ENCODE peak calls at places on chromosomes 11 and 22, in six cellular contexts. K, E, Q, U, Y and D are unnamed samples.

GRCh38 chr11:35566161-35566560 is 40.7 kb upstream of the PAMR1 start:
- DNase-seq in K (no peak), E (no peak), Q (no peak), U (no peak), Y (no peak), D (no peak)

GRCh38 chr11:13941790-13942189 is 20.7 kb upstream of the SPON1 start:
- DNase-seq in K (no peak), E (no peak), Q (no peak), U (no peak), Y (no peak), D (no peak)

GRCh38 chr11:7909585-7910325 is 21.3 kb downstream of the OR10A6 start:
- DNase-seq in K (no peak), E (no peak), Q (peak), U (no peak), Y (no peak), D (no peak)

GRCh38 chr11:134345237-134345550 is 13.4 kb downstream of the GLB1L2 start:
- DNase-seq in K (no peak), E (no peak), Q (no peak), U (peak), Y (no peak), D (no peak)

GRCh38 chr11:64711138-64711943 is 11.7 kb downstream of the NRXN2 start:
- DNase-seq in K (no peak), E (no peak), Q (no peak), U (no peak), Y (no peak), D (no peak)

GRCh38 chr22:19325296-19325950 is 33.9 kb upstream of the CLTCL1 start:
- DNase-seq in K (no peak), E (no peak), Q (peak), U (no peak), Y (no peak), D (no peak)

GRCh38 chr22:29883045-29883830 is at the start of gene MTMR3:
- DNase-seq in K (peak), E (peak), Q (peak), U (peak), Y (peak), D (peak)

GRCh38 chr22:23088199-23088604 is 17.9 kb downstream of the GNAZ start:
- DNase-seq in K (no peak), E (peak), Q (no peak), U (no peak), Y (no peak), D (no peak)

GRCh38 chr11:35013514-35014191 is 97.2 kb downstream of the PDHX start:
- DNase-seq in K (no peak), E (no peak), Q (peak), U (no peak), Y (no peak), D (no peak)

GRCh38 chr11:104151404-104152204 is 12.3 kb downstream of the PDGFD start:
- DNase-seq in K (no peak), E (no peak), Q (peak), U (no peak), Y (no peak), D (peak)

GRCh38 chr11:130390071-130390758 is 38.2 kb downstream of the ADAMTS8 start:
- DNase-seq in K (no peak), E (no peak), Q (peak), U (no peak), Y (no peak), D (peak)

GRCh38 chr11:92917927-92918326 is 51.5 kb upstream of the MTNR1B start:
- DNase-seq in K (no peak), E (no peak), Q (no peak), U (no peak), Y (no peak), D (no peak)

GRCh38 chr11:16346975-16347374 is 9.4 kb downstream of the SOX6 start:
- DNase-seq in K (no peak), E (no peak), Q (peak), U (no peak), Y (no peak), D (no peak)

GRCh38 chr22:24706732-24707476 is 67.6 kb downstream of the PIWIL3 start:
- DNase-seq in K (no peak), E (no peak), Q (no peak), U (no peak), Y (no peak), D (no peak)

GRCh38 chr11:121711900-121712424 is 259.2 kb upstream of the SORL1-AS1 start:
- DNase-seq in K (no peak), E (no peak), Q (no peak), U (no peak), Y (no peak), D (no peak)

GRCh38 chr11:72328366-72329224 is 84.6 kb upstream of the PHOX2A start:
- DNase-seq in K (no peak), E (no peak), Q (no peak), U (no peak), Y (no peak), D (no peak)

GRCh38 chr22:19042285-19043110 is 79.7 kb downstream of the DGCR2 start:
- DNase-seq in K (no peak), E (no peak), Q (no peak), U (no peak), Y (no peak), D (no peak)

GRCh38 chr11:101083334-101083733 is 46.3 kb downstream of the PGR start:
- DNase-seq in K (no peak), E (no peak), Q (no peak), U (no peak), Y (no peak), D (no peak)

GRCh38 chr11:58861533-58861932 is 17.0 kb upstream of the GLYATL2 start:
- DNase-seq in K (no peak), E (no peak), Q (no peak), U (no peak), Y (no peak), D (no peak)

GRCh38 chr11:96319901-96320656 is 22.9 kb downstream of the MAML2 start:
- DNase-seq in K (no peak), E (no peak), Q (no peak), U (no peak), Y (no peak), D (no peak)

GRCh38 chr11:118046964-118047700 is 29.7 kb upstream of the TMPRSS4 start:
- DNase-seq in K (no peak), E (no peak), Q (no peak), U (no peak), Y (no peak), D (no peak)

GRCh38 chr22:35882226-35883027 is 146.2 kb downstream of the RBFOX2 start:
- DNase-seq in K (no peak), E (no peak), Q (no peak), U (no peak), Y (no peak), D (no peak)

GRCh38 chr22:38244106-38244505 is 28.7 kb downstream of the TMEM184B start:
- DNase-seq in K (no peak), E (no peak), Q (no peak), U (no peak), Y (no peak), D (no peak)

GRCh38 chr11:78901831-78902230 is 327.2 kb upstream of the NARS2 start:
- DNase-seq in K (no peak), E (no peak), Q (no peak), U (no peak), Y (no peak), D (no peak)

GRCh38 chr11:81497202-81497804 is 1236.4 kb downstream of the FAM181B start:
- DNase-seq in K (no peak), E (no peak), Q (peak), U (no peak), Y (no peak), D (peak)

GRCh38 chr11:20278727-20279126 is 84.8 kb upstream of the HTATIP2 start:
- DNase-seq in K (no peak), E (no peak), Q (no peak), U (no peak), Y (no peak), D (no peak)

GRCh38 chr11:99246199-99246598 is 225.4 kb downstream of the CNTN5 start:
- DNase-seq in K (no peak), E (no peak), Q (no peak), U (no peak), Y (no peak), D (no peak)

GRCh38 chr22:29587938-29588699 is 7.2 kb upstream of the NIPSNAP1 start:
- DNase-seq in K (peak), E (no peak), Q (peak), U (no peak), Y (no peak), D (peak)

GRCh38 chr11:134139873-134140331 is 71.0 kb downstream of the JAM3 start:
- DNase-seq in K (peak), E (no peak), Q (peak), U (peak), Y (peak), D (peak)

GRCh38 chr11:27213232-27213660 is 149.8 kb downstream of the CCDC34 start:
- DNase-seq in K (peak), E (no peak), Q (peak), U (no peak), Y (no peak), D (no peak)

GRCh38 chr22:40709752-40710413 is 30.6 kb downstream of the MCHR1 start:
- DNase-seq in K (no peak), E (no peak), Q (no peak), U (no peak), Y (no peak), D (no peak)

GRCh38 chr11:112114460-112114859 is 27.8 kb downstream of the SDHD start:
- DNase-seq in K (no peak), E (no peak), Q (no peak), U (no peak), Y (no peak), D (no peak)

GRCh38 chr22:37661160-37661924 is 2.8 kb downstream of the PDXP start:
- DNase-seq in K (no peak), E (peak), Q (peak), U (no peak), Y (peak), D (no peak)

GRCh38 chr11:120115272-120116000 is 22.5 kb downstream of the TRIM29 start:
- DNase-seq in K (no peak), E (no peak), Q (no peak), U (no peak), Y (no peak), D (no peak)

GRCh38 chr11:126791446-126791845 is 209.1 kb downstream of the KIRREL3 start:
- DNase-seq in K (no peak), E (no peak), Q (no peak), U (peak), Y (no peak), D (peak)